ENCODE peak calls at places on chromosomes 6 and 20, in five cellular contexts. S is SK-N-DZ, H is G401, R is uterus, P is NCI-H1417. W is an unnamed sample.
A peak's percentile ranks its signal among the peaks of the same experiment; 100 is the strongest.

GRCh38 chr6:135183532-135184440 is 2.7 kb downstream of the MYB start:
- DNase-seq in S (peak; percentile 64), H (peak; percentile 22), R (no peak), P (peak; percentile 48), W (no peak)

GRCh38 chr20:63968928-63969760 is 586 bp downstream of the ZNF512B start:
- DNase-seq in S (no peak), H (no peak), R (peak; percentile 23), P (peak; percentile 57), W (no peak)

GRCh38 chr6:42742116-42742894 is 3.6 kb downstream of the TBCC start:
- DNase-seq in S (peak; percentile 71), H (no peak), R (no peak), P (no peak), W (no peak)

GRCh38 chr6:153170511-153170910 is 39.4 kb upstream of the RGS17 start:
- DNase-seq in S (no peak), H (no peak), R (no peak), P (no peak), W (no peak)

GRCh38 chr20:47361268-47361665 is 4.8 kb upstream of the ZMYND8 start:
- DNase-seq in S (no peak), H (peak; percentile 39), R (no peak), P (no peak), W (no peak)

GRCh38 chr6:81938991-81939773 is 186.7 kb upstream of the TENT5A start:
- DNase-seq in S (no peak), H (no peak), R (no peak), P (no peak), W (no peak)

GRCh38 chr20:58755062-58755697 is 62.6 kb downstream of the NPEPL1 start:
- DNase-seq in S (no peak), H (no peak), R (no peak), P (no peak), W (no peak)

GRCh38 chr20:56440346-56441007 is 27.9 kb upstream of the RTF2 start:
- DNase-seq in S (no peak), H (no peak), R (no peak), P (no peak), W (no peak)

GRCh38 chr6:109237082-109237985 is 142.0 kb downstream of the CEP57L1 start:
- DNase-seq in S (no peak), H (no peak), R (no peak), P (no peak), W (no peak)

GRCh38 chr6:23176883-23177282 is 607.5 kb downstream of the HDGFL1 start:
- DNase-seq in S (peak; percentile 16), H (no peak), R (no peak), P (peak; percentile 52), W (no peak)

W was measured in pons.